ENCODE peak calls at places on chromosomes 3 and 15, in four cellular contexts. B, E, A and X are unnamed samples.

GRCh38 chr15:82850242-82850591 is 40.8 kb downstream of the WHAMM start:
- DNase-seq in B (no peak), E (no peak), A (no peak), X (peak; percentile 89)

GRCh38 chr3:171970301-171970788 is 69.0 kb upstream of the FNDC3B start:
- DNase-seq in B (peak; percentile 52), E (no peak), A (no peak), X (no peak)

GRCh38 chr3:101070260-101071121 is 77.3 kb upstream of the ABI3BP start:
- DNase-seq in B (peak; percentile 79), E (peak; percentile 7), A (peak; percentile 72), X (peak; percentile 17)

GRCh38 chr3:132256984-132257383 is 60.2 kb upstream of the ACP3 start:
- DNase-seq in B (peak; percentile 15), E (no peak), A (peak; percentile 53), X (peak; percentile 20)

GRCh38 chr15:71115567-71116351 is 488 bp downstream of the THSD4 start:
- DNase-seq in B (no peak), E (no peak), A (peak; percentile 78), X (peak; percentile 83)

GRCh38 chr3:10464068-10464434 is 41.3 kb downstream of the ATP2B2 start:
- DNase-seq in B (no peak), E (no peak), A (no peak), X (no peak)

GRCh38 chr3:10926831-10927521 is 65.6 kb upstream of the SLC6A1 start:
- DNase-seq in B (no peak), E (no peak), A (no peak), X (no peak)

GRCh38 chr3:33438871-33439270 is 1.3 kb downstream of the UBP1 start:
- DNase-seq in B (peak; percentile 18), E (no peak), A (no peak), X (no peak)

GRCh38 chr3:168094877-168095610 is 680 bp downstream of the GOLIM4 start:
- DNase-seq in B (peak; percentile 87), E (peak; percentile 30), A (peak; percentile 71), X (peak; percentile 61)

GRCh38 chr15:36434160-36434559 is 145.3 kb upstream of the CDIN1 start:
- DNase-seq in B (no peak), E (no peak), A (no peak), X (no peak)

GRCh38 chr15:41161736-41162135 is 45.7 kb upstream of the INO80 start:
- DNase-seq in B (no peak), E (no peak), A (no peak), X (no peak)

DNA sequence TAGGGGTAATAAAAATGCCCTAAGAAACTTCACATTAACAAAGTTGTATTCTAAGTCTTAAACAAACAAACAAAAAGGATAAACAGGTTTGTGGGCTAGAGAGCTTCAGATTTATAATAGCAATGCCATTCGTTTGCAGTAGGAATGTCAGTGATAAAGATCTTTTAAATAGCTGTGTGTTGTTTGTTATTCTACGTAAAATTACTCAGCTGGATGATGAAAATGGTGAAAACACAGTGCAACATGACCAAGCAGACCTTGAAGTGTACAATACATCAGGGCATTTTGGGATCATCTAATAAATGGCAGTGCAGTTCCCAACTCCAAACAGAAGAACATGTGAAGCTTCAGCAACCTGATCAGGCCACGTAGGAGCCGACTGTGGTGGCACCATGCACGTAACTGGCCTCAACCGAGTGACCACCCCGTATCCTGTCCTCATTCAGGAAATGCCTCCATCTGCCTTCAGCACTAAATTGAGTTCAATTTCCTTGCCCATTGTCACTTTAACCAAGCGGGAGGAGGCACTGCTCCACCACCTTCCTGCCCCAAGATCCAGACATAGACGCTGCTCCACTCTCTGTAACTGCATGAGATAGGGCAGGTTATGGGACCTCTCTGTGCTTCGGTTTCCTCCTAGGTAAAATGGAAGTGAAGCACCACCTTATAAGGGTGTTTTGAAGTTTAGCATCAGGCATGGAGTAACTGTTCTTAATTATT is 79.9 kb upstream of the POMGNT2 start:
- DNase-seq in B (no peak), E (no peak), A (no peak), X (no peak)
- TF ChIP-seq CHD2 in B (no peak), E (no peak), A (no peak), X (no peak)

GRCh38 chr3:73727854-73728253 is 103.1 kb upstream of the PDZRN3 start:
- DNase-seq in B (no peak), E (no peak), A (no peak), X (no peak)
- TF ChIP-seq RCOR1 in B (no peak), E (no peak), A (no peak), X (no peak)

GRCh38 chr15:89649013-89649625 is 6.1 kb downstream of the KIF7 start:
- DNase-seq in B (no peak), E (no peak), A (no peak), X (no peak)

GRCh38 chr15:89648106-89649012 is 6.9 kb downstream of the KIF7 start:
- DNase-seq in B (no peak), E (no peak), A (no peak), X (no peak)

GRCh38 chr15:89645680-89646079 is 9.6 kb downstream of the KIF7 start:
- DNase-seq in B (no peak), E (no peak), A (no peak), X (no peak)

GRCh38 chr15:89646416-89647141 is 8.7 kb downstream of the KIF7 start:
- DNase-seq in B (no peak), E (no peak), A (no peak), X (peak; percentile 21)

GRCh38 chr15:89647191-89647851 is 7.9 kb downstream of the KIF7 start:
- DNase-seq in B (peak; percentile 77), E (no peak), A (peak; percentile 73), X (peak; percentile 94)
- TF ChIP-seq CHD2 in B (no peak), E (no peak), A (no peak), X (no peak)

GRCh38 chr15:74963213-74963612 is 6.6 kb upstream of the RPP25 start:
- DNase-seq in B (no peak), E (no peak), A (no peak), X (no peak)

GRCh38 chr15:74961616-74962015 is 5.0 kb upstream of the RPP25 start:
- DNase-seq in B (no peak), E (no peak), A (no peak), X (no peak)

GRCh38 chr15:74962671-74963070 is 6.1 kb upstream of the RPP25 start:
- DNase-seq in B (no peak), E (no peak), A (no peak), X (no peak)

GRCh38 chr15:74960995-74961588 is 4.5 kb upstream of the RPP25 start:
- DNase-seq in B (no peak), E (no peak), A (no peak), X (no peak)

GRCh38 chr15:74962219-74962618 is 5.6 kb upstream of the RPP25 start:
- DNase-seq in B (no peak), E (no peak), A (no peak), X (no peak)
- TF ChIP-seq RCOR1 in B (no peak), E (no peak), A (no peak), X (no peak)

DNA sequence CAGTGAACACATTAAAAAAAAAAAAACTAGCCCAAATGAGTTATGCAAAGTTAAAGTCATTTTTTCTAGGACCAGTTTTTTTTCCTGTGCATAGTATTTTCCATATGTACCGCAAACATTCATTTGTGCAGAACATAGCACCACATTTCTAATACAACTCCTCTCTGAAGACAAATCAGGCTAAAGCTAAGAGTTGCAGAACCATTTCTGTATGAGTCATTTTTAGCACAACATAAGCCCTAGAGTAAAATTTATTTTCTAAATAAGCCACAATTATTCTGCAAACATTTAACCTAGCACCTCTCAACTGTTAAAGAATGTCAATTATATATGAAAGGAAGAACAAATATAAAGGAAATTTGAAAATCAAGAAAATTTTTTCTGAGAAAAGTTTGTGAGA is 375.8 kb downstream of the TIGIT start:
- DNase-seq in B (no peak), E (no peak), A (no peak), X (no peak)
- TF ChIP-seq CHD2 in B (no peak), E (no peak), A (no peak), X (no peak)

GRCh38 chr15:62782100-62782791 is 260.3 kb upstream of the TPM1 start:
- DNase-seq in B (peak; percentile 50), E (no peak), A (peak; percentile 90), X (peak; percentile 83)
- TF ChIP-seq RCOR1 in B (no peak), E (no peak), A (no peak), X (peak; percentile 45)